ENCODE peak calls at places on chromosomes 16 and 17, in seven cellular contexts. X, G, S, W, Y, M and P are unnamed samples.

GRCh38 chr17:33521784-33522183 is 228.7 kb upstream of the ASIC2 start:
- DNase-seq in W (peak; percentile 75), Y (no peak), G (no peak), M (no peak), X (no peak), S (no peak), P (no peak)

GRCh38 chr17:15977894-15978293 is 21.6 kb downstream of the ZSWIM7 start:
- DNase-seq in Y (no peak), X (no peak), S (no peak), W (no peak), G (no peak), M (no peak), P (no peak)

GRCh38 chr16:4433914-4434787 is 8.5 kb downstream of the DNAJA3 start:
- DNase-seq in M (no peak), S (no peak), X (no peak), Y (no peak), G (no peak), W (no peak), P (no peak)

GRCh38 chr16:8905795-8906591 is 23.8 kb downstream of the LITAFD start:
- DNase-seq in M (no peak), X (no peak), S (no peak), Y (no peak), G (no peak), W (peak; percentile 55), P (no peak)

GRCh38 chr17:41492771-41493170 is 3.1 kb upstream of the KRT36 start:
- DNase-seq in S (no peak), W (no peak), G (no peak), X (peak; percentile 82), M (peak; percentile 81), Y (no peak), P (no peak)

GRCh38 chr16:15810411-15810810 is 46.4 kb downstream of the MYH11 start:
- DNase-seq in G (no peak), M (no peak), S (no peak), Y (no peak), X (no peak), W (no peak), P (no peak)

GRCh38 chr17:28244446-28244845 is 74.6 kb upstream of the TMEM97 start:
- DNase-seq in X (no peak), W (no peak), Y (no peak), S (no peak), G (no peak), M (no peak), P (no peak)

GRCh38 chr16:73464834-73465233 is 416.9 kb upstream of the ZFHX3 start:
- DNase-seq in M (no peak), G (no peak), W (no peak), X (no peak), S (no peak), Y (no peak), P (no peak)

GRCh38 chr17:6098050-6098449 is 27.9 kb downstream of the WSCD1 start:
- DNase-seq in Y (no peak), G (no peak), W (no peak), X (no peak), S (no peak), M (no peak), P (no peak)

GRCh38 chr16:56481468-56482112 is 30.2 kb downstream of the OGFOD1 start:
- DNase-seq in Y (no peak), X (no peak), M (no peak), S (no peak), W (no peak), G (no peak), P (no peak)

GRCh38 chr17:68886401-68886800 is 68.8 kb downstream of the ABCA8 start:
- DNase-seq in G (no peak), Y (no peak), S (no peak), W (no peak), M (no peak), X (no peak), P (no peak)

GRCh38 chr16:80164881-80165280 is 375.9 kb upstream of the DYNLRB2 start:
- DNase-seq in Y (no peak), W (no peak), G (no peak), M (no peak), X (no peak), S (no peak), P (no peak)

GRCh38 chr16:81457326-81458133 is 12.9 kb downstream of the CMIP start:
- DNase-seq in S (no peak), G (no peak), M (peak; percentile 70), X (peak; percentile 60), Y (no peak), W (no peak), P (peak; percentile 16)

GRCh38 chr17:36703860-36704266 is 102.5 kb downstream of the MRM1 start:
- DNase-seq in Y (no peak), X (peak; percentile 42), G (no peak), M (peak; percentile 55), W (peak; percentile 91), S (no peak), P (no peak)

GRCh38 chr17:9568957-9569588 is 6.5 kb downstream of the STX8 start:
- DNase-seq in X (no peak), G (no peak), W (no peak), M (no peak), Y (no peak), S (no peak), P (no peak)

GRCh38 chr17:1142503-1143095 is 37.2 kb downstream of the ABR start:
- DNase-seq in G (no peak), W (no peak), M (peak; percentile 61), X (peak; percentile 52), Y (peak; percentile 65), S (no peak), P (no peak)

GRCh38 chr17:44005527-44005864 is 1.1 kb downstream of the NAGS start:
- DNase-seq in S (no peak), M (no peak), G (no peak), X (no peak), Y (no peak), W (no peak), P (no peak)

GRCh38 chr16:70402916-70403659 is 35.8 kb downstream of the ST3GAL2 start:
- DNase-seq in X (peak; percentile 50), G (no peak), M (peak; percentile 67), Y (no peak), W (no peak), S (no peak), P (no peak)

GRCh38 chr17:46929413-46929812 is 6.5 kb downstream of the GOSR2 start:
- DNase-seq in W (no peak), Y (no peak), S (no peak), G (no peak), M (no peak), X (peak; percentile 9), P (no peak)

GRCh38 chr16:67027046-67027445 is 1.9 kb upstream of the CBFB start:
- DNase-seq in Y (no peak), X (no peak), S (no peak), M (no peak), W (no peak), G (no peak), P (no peak)

GRCh38 chr16:67030221-67030962 is 1.4 kb downstream of the CBFB start:
- DNase-seq in X (no peak), M (no peak), G (no peak), W (no peak), Y (no peak), S (no peak), P (no peak)

GRCh38 chr16:67029249-67030096 is 524 bp downstream of the CBFB start:
- DNase-seq in M (peak; percentile 68), S (peak; percentile 58), Y (peak; percentile 58), X (peak; percentile 62), W (peak; percentile 35), G (no peak), P (no peak)

GRCh38 chr16:67028167-67028554 is 788 bp upstream of the CBFB start:
- DNase-seq in M (no peak), X (no peak), S (no peak), W (no peak), G (no peak), Y (no peak), P (no peak)

GRCh38 chr16:67028555-67029248 is at the start of gene CBFB:
- DNase-seq in Y (peak; percentile 93), X (peak; percentile 95), W (peak; percentile 78), G (peak; percentile 77), M (peak; percentile 96), S (peak; percentile 92), P (peak; percentile 85)
- TF ChIP-seq CTCF in Y (peak; percentile 15), X (no peak), W (no peak), G (no peak), M (no peak), S (no peak), P (no peak)

GRCh38 chr17:74858672-74859438 is 830 bp downstream of the GRIN2C start:
- DNase-seq in W (no peak), G (no peak), M (no peak), S (no peak), X (no peak), Y (no peak), P (no peak)

GRCh38 chr17:74860999-74861553 is 1.4 kb upstream of the GRIN2C start:
- DNase-seq in W (peak; percentile 43), S (no peak), Y (no peak), G (no peak), M (no peak), X (no peak), P (no peak)

GRCh38 chr17:74861554-74862107 is 1.9 kb upstream of the GRIN2C start:
- DNase-seq in W (no peak), M (no peak), Y (no peak), X (no peak), S (no peak), G (no peak), P (no peak)

GRCh38 chr17:74860229-74860998 is 729 bp upstream of the GRIN2C start:
- DNase-seq in G (no peak), X (no peak), S (no peak), W (no peak), M (no peak), Y (no peak), P (no peak)

DNA sequence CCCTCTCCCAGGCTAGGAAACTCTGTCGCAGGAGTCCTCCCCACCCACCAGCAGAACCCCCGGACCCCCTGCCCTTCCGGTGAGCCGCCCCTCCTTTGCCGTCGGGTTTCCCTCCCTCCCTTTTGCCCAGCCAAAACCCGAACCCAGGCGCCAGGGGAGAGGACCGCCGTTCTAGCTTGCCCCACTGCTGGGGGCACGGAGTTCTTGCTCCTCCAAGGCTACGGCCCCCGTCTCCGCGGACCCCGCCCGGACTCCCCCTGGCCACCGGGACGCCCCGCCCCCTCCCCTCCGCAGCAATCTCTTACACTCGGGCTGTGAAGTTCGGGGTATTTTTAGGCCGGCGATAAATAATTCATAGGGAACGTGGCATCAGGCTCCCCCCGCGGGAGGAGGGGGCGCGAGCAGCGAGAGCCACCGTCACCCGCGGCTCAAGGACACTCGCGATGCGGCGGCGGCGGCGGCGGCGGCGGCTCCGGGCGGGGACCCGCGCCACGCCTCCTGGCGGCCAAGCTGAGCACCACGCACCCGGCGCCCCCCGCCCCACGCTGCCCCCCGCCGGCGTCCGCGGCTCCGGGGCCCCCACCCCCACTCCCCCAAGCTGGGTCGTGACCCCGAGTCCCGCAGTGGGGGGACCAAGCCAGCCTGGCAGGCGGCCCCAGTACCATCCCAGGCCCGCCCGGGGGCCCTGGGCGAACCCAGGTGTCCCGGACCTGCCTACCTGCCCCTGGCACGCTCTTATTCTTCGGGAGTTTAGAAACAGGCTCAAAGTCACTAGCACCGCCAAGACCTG is at the start of gene GRIN2C:
- DNase-seq in G (no peak), M (no peak), W (no peak), Y (no peak), X (no peak), S (no peak), P (no peak)
- TF ChIP-seq CTCF in G (no peak), M (no peak), W (peak; percentile 29), Y (no peak), X (no peak), S (no peak), P (no peak)

GRCh38 chr17:40298726-40299125 is 10.3 kb upstream of the RARA start:
- DNase-seq in W (no peak), S (no peak), Y (no peak), M (peak; percentile 65), G (no peak), X (peak; percentile 77), P (no peak)
- TF ChIP-seq CTCF in W (no peak), S (no peak), Y (no peak), M (no peak), G (no peak), X (no peak), P (no peak)

GRCh38 chr17:50112694-50113093 is 17.3 kb downstream of the SAMD14 start:
- DNase-seq in X (no peak), G (no peak), S (no peak), M (no peak), W (no peak), Y (no peak), P (no peak)
- TF ChIP-seq CTCF in X (no peak), G (no peak), S (no peak), M (no peak), W (no peak), Y (peak; percentile 51), P (no peak)